ENCODE peak calls at places on chromosomes 2 and 18, in eight cellular contexts. One of them, this sample, is unnamed.

GRCh38 chr2:229446316-229446715 is 175.2 kb upstream of the PID1 start:
- DNase-seq in pancreas: no peak
- DNase-seq in activated effector memory CD4-positive, alpha-beta T cell treated with anti-CD3 and anti-CD28 coated beads, Interleukin-2, amount 50 U/mL, for 16 hours: no peak
- DNase-seq in GM23248: peak
- DNase-seq in foreskin fibroblast: no peak
- DNase-seq in SJSA1: no peak
- DNase-seq in stimulated activated CD4-positive, alpha-beta T cell treated with anti-CD3 and anti-CD28 coated beads, Interleukin-4, amount 100 ng/mL, for 48 hours: no peak
- DNase-seq in activated CD4-positive, alpha-beta T cell treated with anti-CD3 and anti-CD28 coated beads, Interleukin-2, amount 50 U/mL, for 48 hours: no peak
- DNase-seq in this sample: no peak

GRCh38 chr2:205763708-205764501 is 81.6 kb downstream of the NRP2 start:
- DNase-seq in activated effector memory CD4-positive, alpha-beta T cell treated with anti-CD3 and anti-CD28 coated beads, Interleukin-2, amount 50 U/mL, for 16 hours: no peak
- DNase-seq in foreskin fibroblast: peak
- DNase-seq in activated CD4-positive, alpha-beta T cell treated with anti-CD3 and anti-CD28 coated beads, Interleukin-2, amount 50 U/mL, for 48 hours: peak
- DNase-seq in stimulated activated CD4-positive, alpha-beta T cell treated with anti-CD3 and anti-CD28 coated beads, Interleukin-4, amount 100 ng/mL, for 48 hours: peak
- DNase-seq in pancreas: peak
- DNase-seq in GM23248: peak
- DNase-seq in SJSA1: no peak
- DNase-seq in this sample: peak

GRCh38 chr18:63378919-63379638 is 12.1 kb upstream of the KDSR start:
- DNase-seq in activated effector memory CD4-positive, alpha-beta T cell treated with anti-CD3 and anti-CD28 coated beads, Interleukin-2, amount 50 U/mL, for 16 hours: no peak
- DNase-seq in foreskin fibroblast: no peak
- DNase-seq in activated CD4-positive, alpha-beta T cell treated with anti-CD3 and anti-CD28 coated beads, Interleukin-2, amount 50 U/mL, for 48 hours: no peak
- DNase-seq in pancreas: no peak
- DNase-seq in stimulated activated CD4-positive, alpha-beta T cell treated with anti-CD3 and anti-CD28 coated beads, Interleukin-4, amount 100 ng/mL, for 48 hours: no peak
- DNase-seq in GM23248: peak
- DNase-seq in SJSA1: no peak
- DNase-seq in this sample: no peak

GRCh38 chr2:233837694-233838229 is 16.6 kb downstream of the HJURP start:
- DNase-seq in activated CD4-positive, alpha-beta T cell treated with anti-CD3 and anti-CD28 coated beads, Interleukin-2, amount 50 U/mL, for 48 hours: no peak
- DNase-seq in SJSA1: no peak
- DNase-seq in stimulated activated CD4-positive, alpha-beta T cell treated with anti-CD3 and anti-CD28 coated beads, Interleukin-4, amount 100 ng/mL, for 48 hours: no peak
- DNase-seq in activated effector memory CD4-positive, alpha-beta T cell treated with anti-CD3 and anti-CD28 coated beads, Interleukin-2, amount 50 U/mL, for 16 hours: peak
- DNase-seq in foreskin fibroblast: no peak
- DNase-seq in GM23248: no peak
- DNase-seq in pancreas: no peak
- DNase-seq in this sample: no peak

GRCh38 chr2:168663993-168664392 is 138.4 kb upstream of the NOSTRIN start:
- DNase-seq in stimulated activated CD4-positive, alpha-beta T cell treated with anti-CD3 and anti-CD28 coated beads, Interleukin-4, amount 100 ng/mL, for 48 hours: no peak
- DNase-seq in activated effector memory CD4-positive, alpha-beta T cell treated with anti-CD3 and anti-CD28 coated beads, Interleukin-2, amount 50 U/mL, for 16 hours: no peak
- DNase-seq in GM23248: no peak
- DNase-seq in foreskin fibroblast: no peak
- DNase-seq in SJSA1: no peak
- DNase-seq in pancreas: no peak
- DNase-seq in activated CD4-positive, alpha-beta T cell treated with anti-CD3 and anti-CD28 coated beads, Interleukin-2, amount 50 U/mL, for 48 hours: no peak
- DNase-seq in this sample: peak

GRCh38 chr18:8781671-8782070 is 76.3 kb downstream of the MTCL1 start:
- DNase-seq in activated CD4-positive, alpha-beta T cell treated with anti-CD3 and anti-CD28 coated beads, Interleukin-2, amount 50 U/mL, for 48 hours: no peak
- DNase-seq in SJSA1: no peak
- DNase-seq in pancreas: no peak
- DNase-seq in foreskin fibroblast: no peak
- DNase-seq in activated effector memory CD4-positive, alpha-beta T cell treated with anti-CD3 and anti-CD28 coated beads, Interleukin-2, amount 50 U/mL, for 16 hours: no peak
- DNase-seq in GM23248: no peak
- DNase-seq in stimulated activated CD4-positive, alpha-beta T cell treated with anti-CD3 and anti-CD28 coated beads, Interleukin-4, amount 100 ng/mL, for 48 hours: no peak
- DNase-seq in this sample: no peak

GRCh38 chr2:233982421-233983121 is 65.4 kb downstream of the TRPM8 start:
- DNase-seq in activated CD4-positive, alpha-beta T cell treated with anti-CD3 and anti-CD28 coated beads, Interleukin-2, amount 50 U/mL, for 48 hours: no peak
- DNase-seq in activated effector memory CD4-positive, alpha-beta T cell treated with anti-CD3 and anti-CD28 coated beads, Interleukin-2, amount 50 U/mL, for 16 hours: no peak
- DNase-seq in stimulated activated CD4-positive, alpha-beta T cell treated with anti-CD3 and anti-CD28 coated beads, Interleukin-4, amount 100 ng/mL, for 48 hours: no peak
- DNase-seq in SJSA1: peak
- DNase-seq in foreskin fibroblast: peak
- DNase-seq in GM23248: peak
- DNase-seq in pancreas: no peak
- DNase-seq in this sample: peak

GRCh38 chr2:166539340-166540162 is 45.5 kb upstream of the SCN7A start:
- DNase-seq in stimulated activated CD4-positive, alpha-beta T cell treated with anti-CD3 and anti-CD28 coated beads, Interleukin-4, amount 100 ng/mL, for 48 hours: no peak
- DNase-seq in GM23248: peak
- DNase-seq in activated effector memory CD4-positive, alpha-beta T cell treated with anti-CD3 and anti-CD28 coated beads, Interleukin-2, amount 50 U/mL, for 16 hours: no peak
- DNase-seq in activated CD4-positive, alpha-beta T cell treated with anti-CD3 and anti-CD28 coated beads, Interleukin-2, amount 50 U/mL, for 48 hours: no peak
- DNase-seq in foreskin fibroblast: peak
- DNase-seq in SJSA1: peak
- DNase-seq in pancreas: no peak
- DNase-seq in this sample: peak

GRCh38 chr2:235492850-235493344 is 946 bp upstream of the AGAP1 start:
- DNase-seq in pancreas: peak
- DNase-seq in activated effector memory CD4-positive, alpha-beta T cell treated with anti-CD3 and anti-CD28 coated beads, Interleukin-2, amount 50 U/mL, for 16 hours: no peak
- DNase-seq in foreskin fibroblast: peak
- DNase-seq in SJSA1: no peak
- DNase-seq in GM23248: peak
- DNase-seq in activated CD4-positive, alpha-beta T cell treated with anti-CD3 and anti-CD28 coated beads, Interleukin-2, amount 50 U/mL, for 48 hours: no peak
- DNase-seq in stimulated activated CD4-positive, alpha-beta T cell treated with anti-CD3 and anti-CD28 coated beads, Interleukin-4, amount 100 ng/mL, for 48 hours: no peak
- DNase-seq in this sample: peak

GRCh38 chr2:28513097-28513496 is 17.2 kb downstream of the PLB1 start:
- DNase-seq in activated CD4-positive, alpha-beta T cell treated with anti-CD3 and anti-CD28 coated beads, Interleukin-2, amount 50 U/mL, for 48 hours: no peak
- DNase-seq in foreskin fibroblast: no peak
- DNase-seq in SJSA1: no peak
- DNase-seq in GM23248: no peak
- DNase-seq in activated effector memory CD4-positive, alpha-beta T cell treated with anti-CD3 and anti-CD28 coated beads, Interleukin-2, amount 50 U/mL, for 16 hours: no peak
- DNase-seq in pancreas: no peak
- DNase-seq in stimulated activated CD4-positive, alpha-beta T cell treated with anti-CD3 and anti-CD28 coated beads, Interleukin-4, amount 100 ng/mL, for 48 hours: no peak
- DNase-seq in this sample: no peak

GRCh38 chr2:188676012-188676405 is 298.2 kb upstream of the COL3A1 start:
- DNase-seq in stimulated activated CD4-positive, alpha-beta T cell treated with anti-CD3 and anti-CD28 coated beads, Interleukin-4, amount 100 ng/mL, for 48 hours: no peak
- DNase-seq in activated CD4-positive, alpha-beta T cell treated with anti-CD3 and anti-CD28 coated beads, Interleukin-2, amount 50 U/mL, for 48 hours: no peak
- DNase-seq in foreskin fibroblast: peak
- DNase-seq in SJSA1: no peak
- DNase-seq in pancreas: no peak
- DNase-seq in activated effector memory CD4-positive, alpha-beta T cell treated with anti-CD3 and anti-CD28 coated beads, Interleukin-2, amount 50 U/mL, for 16 hours: no peak
- DNase-seq in GM23248: peak
- DNase-seq in this sample: peak

GRCh38 chr2:28750316-28751101 is 1.1 kb upstream of the PPP1CB start:
- DNase-seq in stimulated activated CD4-positive, alpha-beta T cell treated with anti-CD3 and anti-CD28 coated beads, Interleukin-4, amount 100 ng/mL, for 48 hours: no peak
- DNase-seq in GM23248: peak
- DNase-seq in activated CD4-positive, alpha-beta T cell treated with anti-CD3 and anti-CD28 coated beads, Interleukin-2, amount 50 U/mL, for 48 hours: peak
- DNase-seq in activated effector memory CD4-positive, alpha-beta T cell treated with anti-CD3 and anti-CD28 coated beads, Interleukin-2, amount 50 U/mL, for 16 hours: peak
- DNase-seq in foreskin fibroblast: peak
- DNase-seq in SJSA1: peak
- DNase-seq in pancreas: no peak
- DNase-seq in this sample: peak

GRCh38 chr2:8628179-8628869 is 53.5 kb upstream of the ID2 start:
- DNase-seq in pancreas: no peak
- DNase-seq in activated effector memory CD4-positive, alpha-beta T cell treated with anti-CD3 and anti-CD28 coated beads, Interleukin-2, amount 50 U/mL, for 16 hours: peak
- DNase-seq in activated CD4-positive, alpha-beta T cell treated with anti-CD3 and anti-CD28 coated beads, Interleukin-2, amount 50 U/mL, for 48 hours: no peak
- DNase-seq in GM23248: no peak
- DNase-seq in foreskin fibroblast: no peak
- DNase-seq in SJSA1: peak
- DNase-seq in stimulated activated CD4-positive, alpha-beta T cell treated with anti-CD3 and anti-CD28 coated beads, Interleukin-4, amount 100 ng/mL, for 48 hours: no peak
- DNase-seq in this sample: no peak

GRCh38 chr2:180261976-180262375 is 254.9 kb upstream of the CWC22 start:
- DNase-seq in activated CD4-positive, alpha-beta T cell treated with anti-CD3 and anti-CD28 coated beads, Interleukin-2, amount 50 U/mL, for 48 hours: no peak
- DNase-seq in foreskin fibroblast: no peak
- DNase-seq in GM23248: no peak
- DNase-seq in activated effector memory CD4-positive, alpha-beta T cell treated with anti-CD3 and anti-CD28 coated beads, Interleukin-2, amount 50 U/mL, for 16 hours: no peak
- DNase-seq in pancreas: no peak
- DNase-seq in stimulated activated CD4-positive, alpha-beta T cell treated with anti-CD3 and anti-CD28 coated beads, Interleukin-4, amount 100 ng/mL, for 48 hours: no peak
- DNase-seq in SJSA1: no peak
- DNase-seq in this sample: no peak

GRCh38 chr2:235347691-235348090 is 146.2 kb upstream of the AGAP1 start:
- DNase-seq in activated effector memory CD4-positive, alpha-beta T cell treated with anti-CD3 and anti-CD28 coated beads, Interleukin-2, amount 50 U/mL, for 16 hours: no peak
- DNase-seq in foreskin fibroblast: peak
- DNase-seq in SJSA1: peak
- DNase-seq in pancreas: no peak
- DNase-seq in stimulated activated CD4-positive, alpha-beta T cell treated with anti-CD3 and anti-CD28 coated beads, Interleukin-4, amount 100 ng/mL, for 48 hours: no peak
- DNase-seq in GM23248: peak
- DNase-seq in activated CD4-positive, alpha-beta T cell treated with anti-CD3 and anti-CD28 coated beads, Interleukin-2, amount 50 U/mL, for 48 hours: no peak
- DNase-seq in this sample: peak

GRCh38 chr2:48474599-48475298 is 55.2 kb upstream of the STON1 start:
- DNase-seq in foreskin fibroblast: no peak
- DNase-seq in SJSA1: no peak
- DNase-seq in GM23248: no peak
- DNase-seq in stimulated activated CD4-positive, alpha-beta T cell treated with anti-CD3 and anti-CD28 coated beads, Interleukin-4, amount 100 ng/mL, for 48 hours: no peak
- DNase-seq in pancreas: no peak
- DNase-seq in activated CD4-positive, alpha-beta T cell treated with anti-CD3 and anti-CD28 coated beads, Interleukin-2, amount 50 U/mL, for 48 hours: no peak
- DNase-seq in activated effector memory CD4-positive, alpha-beta T cell treated with anti-CD3 and anti-CD28 coated beads, Interleukin-2, amount 50 U/mL, for 16 hours: no peak
- DNase-seq in this sample: no peak

GRCh38 chr2:201780674-201781582 is at the start of gene ALS2:
- DNase-seq in foreskin fibroblast: peak
- DNase-seq in SJSA1: peak
- DNase-seq in GM23248: peak
- DNase-seq in activated CD4-positive, alpha-beta T cell treated with anti-CD3 and anti-CD28 coated beads, Interleukin-2, amount 50 U/mL, for 48 hours: peak
- DNase-seq in pancreas: peak
- DNase-seq in stimulated activated CD4-positive, alpha-beta T cell treated with anti-CD3 and anti-CD28 coated beads, Interleukin-4, amount 100 ng/mL, for 48 hours: peak
- DNase-seq in activated effector memory CD4-positive, alpha-beta T cell treated with anti-CD3 and anti-CD28 coated beads, Interleukin-2, amount 50 U/mL, for 16 hours: peak
- DNase-seq in this sample: peak

GRCh38 chr2:185502351-185502750 is 236.3 kb upstream of the FSIP2 start:
- DNase-seq in foreskin fibroblast: no peak
- DNase-seq in GM23248: no peak
- DNase-seq in activated CD4-positive, alpha-beta T cell treated with anti-CD3 and anti-CD28 coated beads, Interleukin-2, amount 50 U/mL, for 48 hours: no peak
- DNase-seq in stimulated activated CD4-positive, alpha-beta T cell treated with anti-CD3 and anti-CD28 coated beads, Interleukin-4, amount 100 ng/mL, for 48 hours: no peak
- DNase-seq in SJSA1: no peak
- DNase-seq in activated effector memory CD4-positive, alpha-beta T cell treated with anti-CD3 and anti-CD28 coated beads, Interleukin-2, amount 50 U/mL, for 16 hours: no peak
- DNase-seq in pancreas: no peak
- DNase-seq in this sample: no peak

GRCh38 chr2:228841877-228842276 is 429.2 kb downstream of the PID1 start:
- DNase-seq in pancreas: no peak
- DNase-seq in activated effector memory CD4-positive, alpha-beta T cell treated with anti-CD3 and anti-CD28 coated beads, Interleukin-2, amount 50 U/mL, for 16 hours: no peak
- DNase-seq in foreskin fibroblast: peak
- DNase-seq in stimulated activated CD4-positive, alpha-beta T cell treated with anti-CD3 and anti-CD28 coated beads, Interleukin-4, amount 100 ng/mL, for 48 hours: no peak
- DNase-seq in GM23248: no peak
- DNase-seq in SJSA1: no peak
- DNase-seq in activated CD4-positive, alpha-beta T cell treated with anti-CD3 and anti-CD28 coated beads, Interleukin-2, amount 50 U/mL, for 48 hours: no peak
- DNase-seq in this sample: peak

GRCh38 chr18:39198376-39198775 is 1632.8 kb upstream of the CELF4 start:
- DNase-seq in activated CD4-positive, alpha-beta T cell treated with anti-CD3 and anti-CD28 coated beads, Interleukin-2, amount 50 U/mL, for 48 hours: no peak
- DNase-seq in SJSA1: no peak
- DNase-seq in GM23248: peak
- DNase-seq in activated effector memory CD4-positive, alpha-beta T cell treated with anti-CD3 and anti-CD28 coated beads, Interleukin-2, amount 50 U/mL, for 16 hours: no peak
- DNase-seq in stimulated activated CD4-positive, alpha-beta T cell treated with anti-CD3 and anti-CD28 coated beads, Interleukin-4, amount 100 ng/mL, for 48 hours: no peak
- DNase-seq in foreskin fibroblast: peak
- DNase-seq in pancreas: no peak
- DNase-seq in this sample: no peak

GRCh38 chr2:218962859-218963492 is 3.5 kb downstream of the CDK5R2 start:
- DNase-seq in pancreas: peak
- DNase-seq in SJSA1: peak
- DNase-seq in foreskin fibroblast: peak
- DNase-seq in GM23248: peak
- DNase-seq in activated effector memory CD4-positive, alpha-beta T cell treated with anti-CD3 and anti-CD28 coated beads, Interleukin-2, amount 50 U/mL, for 16 hours: peak
- DNase-seq in activated CD4-positive, alpha-beta T cell treated with anti-CD3 and anti-CD28 coated beads, Interleukin-2, amount 50 U/mL, for 48 hours: peak
- DNase-seq in stimulated activated CD4-positive, alpha-beta T cell treated with anti-CD3 and anti-CD28 coated beads, Interleukin-4, amount 100 ng/mL, for 48 hours: peak
- DNase-seq in this sample: peak

GRCh38 chr2:143572421-143572820 is 443.2 kb downstream of the ARHGAP15 start:
- DNase-seq in activated effector memory CD4-positive, alpha-beta T cell treated with anti-CD3 and anti-CD28 coated beads, Interleukin-2, amount 50 U/mL, for 16 hours: no peak
- DNase-seq in stimulated activated CD4-positive, alpha-beta T cell treated with anti-CD3 and anti-CD28 coated beads, Interleukin-4, amount 100 ng/mL, for 48 hours: no peak
- DNase-seq in pancreas: no peak
- DNase-seq in foreskin fibroblast: no peak
- DNase-seq in GM23248: no peak
- DNase-seq in activated CD4-positive, alpha-beta T cell treated with anti-CD3 and anti-CD28 coated beads, Interleukin-2, amount 50 U/mL, for 48 hours: no peak
- DNase-seq in SJSA1: no peak
- DNase-seq in this sample: no peak

GRCh38 chr2:127573771-127574170 is 38.3 kb downstream of the MYO7B start:
- DNase-seq in SJSA1: no peak
- DNase-seq in stimulated activated CD4-positive, alpha-beta T cell treated with anti-CD3 and anti-CD28 coated beads, Interleukin-4, amount 100 ng/mL, for 48 hours: no peak
- DNase-seq in foreskin fibroblast: no peak
- DNase-seq in activated CD4-positive, alpha-beta T cell treated with anti-CD3 and anti-CD28 coated beads, Interleukin-2, amount 50 U/mL, for 48 hours: no peak
- DNase-seq in pancreas: peak
- DNase-seq in activated effector memory CD4-positive, alpha-beta T cell treated with anti-CD3 and anti-CD28 coated beads, Interleukin-2, amount 50 U/mL, for 16 hours: peak
- DNase-seq in GM23248: no peak
- DNase-seq in this sample: no peak

GRCh38 chr2:33496150-33496549 is 19.7 kb downstream of the RASGRP3 start:
- DNase-seq in stimulated activated CD4-positive, alpha-beta T cell treated with anti-CD3 and anti-CD28 coated beads, Interleukin-4, amount 100 ng/mL, for 48 hours: no peak
- DNase-seq in SJSA1: no peak
- DNase-seq in activated effector memory CD4-positive, alpha-beta T cell treated with anti-CD3 and anti-CD28 coated beads, Interleukin-2, amount 50 U/mL, for 16 hours: no peak
- DNase-seq in activated CD4-positive, alpha-beta T cell treated with anti-CD3 and anti-CD28 coated beads, Interleukin-2, amount 50 U/mL, for 48 hours: no peak
- DNase-seq in pancreas: no peak
- DNase-seq in foreskin fibroblast: peak
- DNase-seq in GM23248: peak
- DNase-seq in this sample: peak

GRCh38 chr18:6055711-6056110 is 160.4 kb upstream of the TMEM200C start:
- DNase-seq in pancreas: no peak
- DNase-seq in SJSA1: peak
- DNase-seq in foreskin fibroblast: peak
- DNase-seq in GM23248: peak
- DNase-seq in activated CD4-positive, alpha-beta T cell treated with anti-CD3 and anti-CD28 coated beads, Interleukin-2, amount 50 U/mL, for 48 hours: no peak
- DNase-seq in activated effector memory CD4-positive, alpha-beta T cell treated with anti-CD3 and anti-CD28 coated beads, Interleukin-2, amount 50 U/mL, for 16 hours: no peak
- DNase-seq in stimulated activated CD4-positive, alpha-beta T cell treated with anti-CD3 and anti-CD28 coated beads, Interleukin-4, amount 100 ng/mL, for 48 hours: no peak
- DNase-seq in this sample: peak

GRCh38 chr2:66930499-66931165 is 466.5 kb upstream of the ETAA1 start:
- DNase-seq in activated effector memory CD4-positive, alpha-beta T cell treated with anti-CD3 and anti-CD28 coated beads, Interleukin-2, amount 50 U/mL, for 16 hours: no peak
- DNase-seq in activated CD4-positive, alpha-beta T cell treated with anti-CD3 and anti-CD28 coated beads, Interleukin-2, amount 50 U/mL, for 48 hours: no peak
- DNase-seq in stimulated activated CD4-positive, alpha-beta T cell treated with anti-CD3 and anti-CD28 coated beads, Interleukin-4, amount 100 ng/mL, for 48 hours: no peak
- DNase-seq in GM23248: peak
- DNase-seq in SJSA1: no peak
- DNase-seq in pancreas: no peak
- DNase-seq in foreskin fibroblast: no peak
- DNase-seq in this sample: no peak

GRCh38 chr2:221166283-221166682 is 405.8 kb downstream of the EPHA4 start:
- DNase-seq in activated CD4-positive, alpha-beta T cell treated with anti-CD3 and anti-CD28 coated beads, Interleukin-2, amount 50 U/mL, for 48 hours: no peak
- DNase-seq in stimulated activated CD4-positive, alpha-beta T cell treated with anti-CD3 and anti-CD28 coated beads, Interleukin-4, amount 100 ng/mL, for 48 hours: no peak
- DNase-seq in foreskin fibroblast: peak
- DNase-seq in SJSA1: no peak
- DNase-seq in GM23248: peak
- DNase-seq in activated effector memory CD4-positive, alpha-beta T cell treated with anti-CD3 and anti-CD28 coated beads, Interleukin-2, amount 50 U/mL, for 16 hours: no peak
- DNase-seq in pancreas: no peak
- DNase-seq in this sample: peak

GRCh38 chr2:84386326-84386995 is 72.6 kb downstream of the SUCLG1 start:
- DNase-seq in stimulated activated CD4-positive, alpha-beta T cell treated with anti-CD3 and anti-CD28 coated beads, Interleukin-4, amount 100 ng/mL, for 48 hours: no peak
- DNase-seq in SJSA1: no peak
- DNase-seq in activated effector memory CD4-positive, alpha-beta T cell treated with anti-CD3 and anti-CD28 coated beads, Interleukin-2, amount 50 U/mL, for 16 hours: no peak
- DNase-seq in GM23248: no peak
- DNase-seq in foreskin fibroblast: no peak
- DNase-seq in activated CD4-positive, alpha-beta T cell treated with anti-CD3 and anti-CD28 coated beads, Interleukin-2, amount 50 U/mL, for 48 hours: no peak
- DNase-seq in pancreas: no peak
- DNase-seq in this sample: no peak

GRCh38 chr18:489244-490023 is 11.1 kb downstream of the COLEC12 start:
- DNase-seq in foreskin fibroblast: peak
- DNase-seq in stimulated activated CD4-positive, alpha-beta T cell treated with anti-CD3 and anti-CD28 coated beads, Interleukin-4, amount 100 ng/mL, for 48 hours: no peak
- DNase-seq in activated effector memory CD4-positive, alpha-beta T cell treated with anti-CD3 and anti-CD28 coated beads, Interleukin-2, amount 50 U/mL, for 16 hours: no peak
- DNase-seq in pancreas: no peak
- DNase-seq in SJSA1: peak
- DNase-seq in activated CD4-positive, alpha-beta T cell treated with anti-CD3 and anti-CD28 coated beads, Interleukin-2, amount 50 U/mL, for 48 hours: no peak
- DNase-seq in GM23248: peak
- DNase-seq in this sample: peak

GRCh38 chr2:240601831-240602160 is 15.3 kb downstream of the CAPN10 start:
- DNase-seq in GM23248: no peak
- DNase-seq in activated CD4-positive, alpha-beta T cell treated with anti-CD3 and anti-CD28 coated beads, Interleukin-2, amount 50 U/mL, for 48 hours: no peak
- DNase-seq in foreskin fibroblast: no peak
- DNase-seq in pancreas: peak
- DNase-seq in SJSA1: no peak
- DNase-seq in activated effector memory CD4-positive, alpha-beta T cell treated with anti-CD3 and anti-CD28 coated beads, Interleukin-2, amount 50 U/mL, for 16 hours: no peak
- DNase-seq in stimulated activated CD4-positive, alpha-beta T cell treated with anti-CD3 and anti-CD28 coated beads, Interleukin-4, amount 100 ng/mL, for 48 hours: no peak
- DNase-seq in this sample: no peak

This sample was measured in EH.